ENCODE peak calls at places on chromosome 18, in four cellular contexts. P is colonic mucosa, W is HEK293T, M is foreskin melanocyte. Y is an unnamed sample.

GRCh38 chr18:49019446-49020045 is 68.8 kb upstream of the SMAD7 start:
- DNase-seq in P (peak; percentile 13), W (no peak), M (no peak), Y (no peak)

GRCh38 chr18:48230459-48231113 is 178.6 kb downstream of the ZBTB7C start:
- DNase-seq in P (peak; percentile 79), W (peak; percentile 56), M (peak; percentile 27), Y (peak; percentile 61)

GRCh38 chr18:37383036-37383788 is 182.4 kb downstream of the CELF4 start:
- DNase-seq in P (no peak), W (no peak), M (peak; percentile 74), Y (no peak)

GRCh38 chr18:73688851-73689659 is 458.6 kb downstream of the FBXO15 start:
- DNase-seq in P (no peak), W (no peak), M (peak; percentile 93), Y (no peak)

GRCh38 chr18:22348521-22349316 is 69.0 kb downstream of the CTAGE1 start:
- DNase-seq in P (peak; percentile 74), W (peak; percentile 57), M (no peak), Y (no peak)

GRCh38 chr18:80253236-80253635 is 5.9 kb upstream of the PARD6G start:
- DNase-seq in P (no peak), W (no peak), M (no peak), Y (no peak)

GRCh38 chr18:27861539-27861938 is 315.4 kb downstream of the CDH2 start:
- DNase-seq in P (no peak), W (peak; percentile 52), M (no peak), Y (no peak)

GRCh38 chr18:37566479-37567060 is 972 bp upstream of the CELF4 start:
- DNase-seq in P (no peak), W (no peak), M (no peak), Y (no peak)

GRCh38 chr18:62323483-62324354 is 1.4 kb upstream of the TNFRSF11A start:
- DNase-seq in P (no peak), W (no peak), M (no peak), Y (no peak)

GRCh38 chr18:47931707-47932103 is 1.2 kb upstream of the SMAD2 start:
- DNase-seq in P (peak; percentile 34), W (peak; percentile 9), M (no peak), Y (peak; percentile 66)

GRCh38 chr18:58449366-58449935 is 179.4 kb downstream of the ALPK2 start:
- DNase-seq in P (no peak), W (no peak), M (no peak), Y (no peak)

GRCh38 chr18:49052891-49053644 is 102.3 kb upstream of the SMAD7 start:
- DNase-seq in P (no peak), W (no peak), M (peak; percentile 21), Y (no peak)

GRCh38 chr18:52700757-52701156 is 360.8 kb downstream of the DCC start:
- DNase-seq in P (no peak), W (no peak), M (no peak), Y (no peak)

GRCh38 chr18:79531926-79532689 is 136.4 kb downstream of the NFATC1 start:
- DNase-seq in P (no peak), W (no peak), M (no peak), Y (no peak)

GRCh38 chr18:39149211-39149806 is 1583.7 kb upstream of the CELF4 start:
- DNase-seq in P (no peak), W (no peak), M (no peak), Y (no peak)

GRCh38 chr18:11387880-11388279 is 221.5 kb upstream of the SLC35G4 start:
- DNase-seq in P (no peak), W (peak; percentile 64), M (peak; percentile 44), Y (no peak)

GRCh38 chr18:845152-845819 is 33.2 kb upstream of the YES1 start:
- DNase-seq in P (peak; percentile 38), W (no peak), M (peak; percentile 56), Y (no peak)

GRCh38 chr18:37563810-37564511 is 1.6 kb downstream of the CELF4 start:
- DNase-seq in P (no peak), W (no peak), M (no peak), Y (no peak)

GRCh38 chr18:29418136-29418535 is 1241.2 kb upstream of the CDH2 start:
- DNase-seq in P (no peak), W (no peak), M (peak; percentile 21), Y (no peak)

GRCh38 chr18:56505293-56505692 is 133.1 kb downstream of the TXNL1 start:
- DNase-seq in P (no peak), W (no peak), M (no peak), Y (no peak)

GRCh38 chr18:63578357-63578958 is 8.7 kb upstream of the SERPINB13 start:
- DNase-seq in P (peak; percentile 28), W (peak; percentile 18), M (peak; percentile 45), Y (peak; percentile 25)

GRCh38 chr18:59566507-59566906 is 130.7 kb downstream of the CCBE1 start:
- DNase-seq in P (no peak), W (no peak), M (no peak), Y (no peak)

GRCh38 chr18:35267809-35268208 is 22.2 kb downstream of the ZSCAN30 start:
- DNase-seq in P (peak; percentile 40), W (no peak), M (no peak), Y (no peak)

GRCh38 chr18:57052173-57052572 is 94.7 kb upstream of the BOD1L2 start:
- DNase-seq in P (no peak), W (no peak), M (no peak), Y (peak; percentile 49)

GRCh38 chr18:45753251-45753650 is 29.3 kb downstream of the SLC14A1 start:
- DNase-seq in P (no peak), W (no peak), M (no peak), Y (no peak)

GRCh38 chr18:26121476-26121875 is 12.2 kb upstream of the PSMA8 start:
- DNase-seq in P (no peak), W (no peak), M (no peak), Y (no peak)

GRCh38 chr18:26477828-26478466 is 70.4 kb downstream of the KCTD1 start:
- DNase-seq in P (no peak), W (no peak), M (no peak), Y (no peak)

GRCh38 chr18:78733762-78734613 is 245.6 kb upstream of the SALL3 start:
- DNase-seq in P (no peak), W (no peak), M (no peak), Y (no peak)

GRCh38 chr18:57927511-57927910 is 116.5 kb upstream of the NEDD4L start:
- DNase-seq in P (no peak), W (no peak), M (no peak), Y (no peak)

GRCh38 chr18:48942086-48942485 is 8.7 kb downstream of the SMAD7 start:
- DNase-seq in P (no peak), W (no peak), M (no peak), Y (peak; percentile 6)

GRCh38 chr18:25898965-25899364 is 191.4 kb downstream of the SS18 start:
- DNase-seq in P (no peak), W (no peak), M (no peak), Y (no peak)

GRCh38 chr18:41761329-41762028 is 193.6 kb upstream of the PIK3C3 start:
- DNase-seq in P (no peak), W (no peak), M (no peak), Y (no peak)

GRCh38 chr18:13447621-13448020 is 229.1 kb downstream of the LDLRAD4 start:
- DNase-seq in P (no peak), W (no peak), M (no peak), Y (no peak)

GRCh38 chr18:71707400-71707799 is 836.7 kb downstream of the CBLN2 start:
- DNase-seq in P (no peak), W (no peak), M (no peak), Y (no peak)

GRCh38 chr18:3514312-3515216 is 64.6 kb downstream of the TGIF1 start:
- DNase-seq in P (no peak), W (no peak), M (no peak), Y (no peak)

GRCh38 chr18:6022089-6022444 is 126.7 kb upstream of the TMEM200C start:
- DNase-seq in P (no peak), W (no peak), M (no peak), Y (peak; percentile 38)

Y was measured in MM.1S.